ENCODE peak calls at places on chromosomes 4 and X, in five cellular contexts. S, Y, W, K and L are unnamed samples.

GRCh38 chr4:82901129-82901718 is 689 bp downstream of the THAP9 start:
- DNase-seq in S (no peak), Y (no peak), W (no peak), K (no peak), L (no peak)

GRCh38 chrX:128975716-128976115 is 547.6 kb downstream of the SMARCA1 start:
- DNase-seq in S (no peak), Y (peak; percentile 0), W (peak; percentile 51), K (peak; percentile 83), L (peak; percentile 80)

GRCh38 chr4:89284828-89285227 is 22.8 kb downstream of the GPRIN3 start:
- DNase-seq in S (no peak), Y (no peak), W (no peak), K (no peak), L (no peak)

GRCh38 chr4:19982556-19982955 is 269.1 kb upstream of the SLIT2 start:
- DNase-seq in S (peak; percentile 89), Y (peak; percentile 79), W (no peak), K (no peak), L (no peak)

GRCh38 chr4:41178372-41179085 is 35.8 kb downstream of the APBB2 start:
- DNase-seq in S (peak; percentile 93), Y (peak; percentile 32), W (no peak), K (no peak), L (no peak)

GRCh38 chr4:118265312-118266144 is 87.3 kb downstream of the PRSS12 start:
- DNase-seq in S (no peak), Y (no peak), W (no peak), K (no peak), L (peak; percentile 40)

GRCh38 chrX:93420090-93420489 is 253.3 kb downstream of the NAP1L3 start:
- DNase-seq in S (no peak), Y (no peak), W (no peak), K (no peak), L (no peak)

GRCh38 chr4:53240573-53240972 is 125.3 kb downstream of the SCFD2 start:
- DNase-seq in S (no peak), Y (no peak), W (no peak), K (no peak), L (no peak)

GRCh38 chrX:30312858-30313257 is 3.7 kb upstream of the NR0B1 start:
- DNase-seq in S (no peak), Y (no peak), W (no peak), K (no peak), L (no peak)

GRCh38 chr4:102321260-102321991 is 23.9 kb downstream of the SLC39A8 start:
- DNase-seq in S (no peak), Y (no peak), W (no peak), K (no peak), L (peak; percentile 41)

GRCh38 chr4:98838528-98838927 is 90.4 kb downstream of the EIF4E start:
- DNase-seq in S (no peak), Y (no peak), W (no peak), K (no peak), L (no peak)

GRCh38 chr4:75867135-75867534 is 35.1 kb downstream of the PPEF2 start:
- DNase-seq in S (no peak), Y (no peak), W (no peak), K (no peak), L (no peak)

GRCh38 chr4:77593993-77594392 is 11.6 kb upstream of the CXCL13 start:
- DNase-seq in S (no peak), Y (no peak), W (no peak), K (no peak), L (no peak)

GRCh38 chrX:50111762-50112161 is 89.0 kb downstream of the AKAP4 start:
- DNase-seq in S (no peak), Y (no peak), W (no peak), K (no peak), L (no peak)

GRCh38 chr4:54225671-54226398 is 3.3 kb upstream of the PDGFRA start:
- DNase-seq in S (no peak), Y (peak; percentile 48), W (peak; percentile 9), K (peak; percentile 57), L (peak; percentile 38)

GRCh38 chrX:24682739-24683432 is 10.8 kb upstream of the POLA1 start:
- DNase-seq in S (no peak), Y (no peak), W (no peak), K (no peak), L (no peak)

GRCh38 chr4:110754726-110755125 is 131.8 kb upstream of the PITX2 start:
- DNase-seq in S (no peak), Y (no peak), W (no peak), K (no peak), L (no peak)

GRCh38 chr4:163344147-163345050 is 707 bp downstream of the NPY5R start:
- DNase-seq in S (no peak), Y (peak; percentile 23), W (no peak), K (no peak), L (peak; percentile 52)

GRCh38 chr4:13378973-13379759 is 105.0 kb downstream of the RAB28 start:
- DNase-seq in S (no peak), Y (no peak), W (no peak), K (no peak), L (no peak)

GRCh38 chr4:155040031-155040430 is 168.4 kb upstream of the NPY2R start:
- DNase-seq in S (no peak), Y (no peak), W (no peak), K (no peak), L (no peak)

GRCh38 chr4:108365551-108365950 is 196.8 kb upstream of the LEF1 start:
- DNase-seq in S (no peak), Y (no peak), W (no peak), K (no peak), L (no peak)

GRCh38 chr4:108361886-108362285 is 193.2 kb upstream of the LEF1 start:
- DNase-seq in S (no peak), Y (peak; percentile 36), W (no peak), K (no peak), L (no peak)

GRCh38 chr4:108359130-108359709 is 190.5 kb upstream of the LEF1 start:
- DNase-seq in S (no peak), Y (no peak), W (no peak), K (no peak), L (no peak)

GRCh38 chr4:108359936-108360681 is 191.4 kb upstream of the LEF1 start:
- DNase-seq in S (no peak), Y (peak; percentile 14), W (no peak), K (no peak), L (no peak)

GRCh38 chr4:108360857-108361820 is 192.4 kb upstream of the LEF1 start:
- DNase-seq in S (peak; percentile 60), Y (peak; percentile 86), W (no peak), K (no peak), L (peak; percentile 47)
- H2BK15ac ChIP-seq in S (no peak overlapping the region), Y (no peak overlapping the region), W (peak overlapping the region; percentile 49), K (no peak overlapping the region), L (no peak overlapping the region)

DNA sequence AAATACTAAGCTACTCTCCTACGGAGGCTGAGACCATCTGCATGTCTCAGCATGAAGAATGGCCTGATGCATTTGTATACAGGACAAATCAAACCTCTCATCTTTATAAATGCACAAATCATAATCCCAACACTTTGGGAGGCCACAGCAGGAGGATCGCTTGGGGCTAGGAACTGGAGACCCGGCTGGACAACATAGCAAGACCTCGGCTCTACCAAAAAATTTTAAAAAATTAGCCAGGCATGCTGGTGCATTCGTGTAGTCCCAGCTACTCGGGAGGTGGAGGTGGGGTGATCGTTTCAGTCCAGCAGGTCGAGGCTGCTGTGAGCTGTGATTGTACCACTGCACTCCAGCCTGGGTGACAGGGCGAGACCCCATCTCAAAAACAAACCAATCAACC is 262.8 kb downstream of the DHRSX start:
- DNase-seq in S (no peak), Y (no peak), W (no peak), K (no peak), L (no peak)
- H3K14ac ChIP-seq in S (no peak overlapping the region), Y (no peak overlapping the region), W (no peak overlapping the region), K (no peak overlapping the region), L (no peak overlapping the region)

DNA sequence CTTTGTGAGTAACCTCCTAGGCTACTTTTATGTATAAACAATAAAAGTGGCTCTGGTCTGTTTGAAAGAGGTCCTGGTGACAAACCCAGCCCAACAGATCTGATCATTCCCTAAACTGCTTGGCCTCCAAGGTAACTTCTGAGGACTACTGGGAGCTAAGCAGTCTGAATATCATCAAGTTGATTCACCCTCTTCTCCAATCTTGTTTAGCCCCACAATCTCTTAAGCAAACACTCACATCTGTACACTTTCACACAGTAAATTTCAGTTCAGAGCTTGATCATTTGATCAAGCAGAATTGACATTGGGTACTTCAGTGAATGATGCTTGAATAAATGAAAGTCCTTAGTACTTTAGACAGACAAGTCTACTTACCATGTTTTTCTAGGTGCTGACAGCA is 74.7 kb downstream of the HCCS start:
- DNase-seq in S (no peak), Y (peak; percentile 0), W (no peak), K (no peak), L (no peak)
- H3K27ac ChIP-seq in S (no peak overlapping the region), Y (no peak overlapping the region), W (no peak overlapping the region), K (no peak overlapping the region), L (no peak overlapping the region)

DNA sequence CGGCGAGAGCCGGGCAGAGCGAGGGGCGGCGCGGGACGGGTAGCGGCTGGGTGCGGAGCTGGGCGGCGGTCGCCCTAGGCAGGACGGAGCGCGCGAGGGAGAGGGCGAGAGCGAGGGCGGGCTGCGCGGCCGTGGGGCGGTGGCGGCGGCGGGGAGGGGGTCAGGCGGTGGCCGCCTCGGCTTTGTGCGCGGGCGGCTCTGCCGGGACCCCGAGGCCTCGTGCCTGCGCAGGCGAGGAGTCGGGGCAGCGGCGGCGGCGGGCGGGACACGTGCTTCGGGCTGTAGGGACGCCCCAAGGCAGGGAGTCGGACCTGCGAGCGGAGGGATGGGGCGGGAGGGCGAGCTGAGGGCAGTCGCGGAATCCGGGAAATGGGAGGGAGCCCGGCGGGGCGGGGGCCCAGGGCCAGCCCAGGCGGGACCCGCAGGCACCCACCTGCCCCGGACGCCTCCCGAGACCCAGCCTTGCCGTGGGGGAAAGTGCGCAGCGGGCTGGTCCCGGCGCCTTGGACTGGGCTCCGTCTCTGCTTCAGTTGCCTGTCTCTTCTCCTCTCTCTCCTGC is 465 bp downstream of the BMPR1B start:
- DNase-seq in S (no peak), Y (peak; percentile 26), W (peak; percentile 42), K (peak; percentile 84), L (peak; percentile 81)
- H2BK15ac ChIP-seq in S (peak overlapping the region; percentile 63), Y (peak overlapping the region; percentile 23), W (peak overlapping the region; percentile 92), K (no peak overlapping the region), L (no peak overlapping the region)

GRCh38 chr4:140153744-140154571 is at the start of gene MAML3:
- DNase-seq in S (peak; percentile 96), Y (peak; percentile 98), W (peak; percentile 93), K (peak; percentile 94), L (peak; percentile 89)
- H3K14ac ChIP-seq in S (peak within 1 kb of the TSS; percentile 92), Y (peak within 1 kb of the TSS; percentile 26), W (peak within 1 kb of the TSS; percentile 99), K (no peak within 1 kb of the TSS), L (peak within 1 kb of the TSS; percentile 74)